ENCODE peak calls at places on chromosomes 2 and 18, in eight cellular contexts. G is Peyer's patch, N is heart left ventricle, F is psoas muscle, U is upper lobe of right lung, D is PC-3, E is BJ, P is endothelial cell of umbilical vein. L is an unnamed sample. For H3K27me3, the result is how much of the 10 kb centered on the place peaks cover.

GRCh38 chr2:96959406-96960110 is 26.8 kb downstream of the FAM178B start:
- DNase-seq in G (no peak), N (no peak), F (no peak), U (no peak), D (no peak), E (no peak), P (no peak), L (no peak)

GRCh38 chr18:40984856-40985255 is 970.2 kb upstream of the PIK3C3 start:
- DNase-seq in G (no peak), N (no peak), F (no peak), U (no peak), D (no peak), E (no peak), P (peak), L (no peak)

GRCh38 chr2:47918043-47918442 is 11.7 kb upstream of the FBXO11 start:
- DNase-seq in G (no peak), N (no peak), F (no peak), U (no peak), D (no peak), E (no peak), P (no peak), L (no peak)

GRCh38 chr2:179373826-179374225 is 109.2 kb upstream of the SESTD1 start:
- DNase-seq in G (no peak), N (no peak), F (no peak), U (no peak), D (no peak), E (no peak), P (no peak), L (no peak)

GRCh38 chr18:70536370-70537062 is 247.7 kb downstream of the SOCS6 start:
- DNase-seq in G (no peak), N (no peak), F (no peak), U (no peak), D (no peak), E (no peak), P (no peak), L (no peak)

GRCh38 chr2:128309341-128310093 is 9.2 kb downstream of the HS6ST1 start:
- DNase-seq in G (no peak), N (peak), F (peak), U (peak), D (no peak), E (no peak), P (no peak), L (peak)

GRCh38 chr2:201362396-201362795 is 5.3 kb upstream of the FLACC1 start:
- DNase-seq in G (no peak), N (no peak), F (no peak), U (no peak), D (peak), E (no peak), P (no peak), L (no peak)

GRCh38 chr18:11989966-11990380 is 8.7 kb downstream of the IMPA2 start:
- DNase-seq in G (no peak), N (no peak), F (peak), U (no peak), D (peak), E (no peak), P (no peak), L (no peak)

GRCh38 chr2:147492471-147492870 is 352.4 kb upstream of the ACVR2A start:
- DNase-seq in G (no peak), N (no peak), F (no peak), U (no peak), D (no peak), E (no peak), P (no peak), L (no peak)

GRCh38 chr2:33022989-33023731 is 76.4 kb downstream of the LTBP1 start:
- DNase-seq in G (no peak), N (no peak), F (no peak), U (no peak), D (peak), E (peak), P (peak), L (no peak)

GRCh38 chr2:191020742-191021381 is 6.9 kb upstream of the STAT1 start:
- DNase-seq in G (peak), N (peak), F (peak), U (no peak), D (peak), E (peak), P (no peak), L (no peak)

GRCh38 chr2:239394978-239395377 is 5.8 kb downstream of the HDAC4 start:
- DNase-seq in G (no peak), N (no peak), F (no peak), U (no peak), D (no peak), E (no peak), P (no peak), L (no peak)

GRCh38 chr2:239397856-239398470 is 2.9 kb downstream of the HDAC4 start:
- DNase-seq in G (no peak), N (no peak), F (no peak), U (peak), D (no peak), E (no peak), P (no peak), L (no peak)

GRCh38 chr2:239398536-239398935 is 2.3 kb downstream of the HDAC4 start:
- DNase-seq in G (no peak), N (no peak), F (no peak), U (peak), D (no peak), E (no peak), P (no peak), L (no peak)

GRCh38 chr2:239395524-239395923 is 5.3 kb downstream of the HDAC4 start:
- DNase-seq in G (no peak), N (no peak), F (no peak), U (peak), D (no peak), E (no peak), P (no peak), L (no peak)

GRCh38 chr2:239396881-239397681 is 3.7 kb downstream of the HDAC4 start:
- DNase-seq in G (no peak), N (no peak), F (no peak), U (peak), D (no peak), E (no peak), P (no peak), L (peak)
- TF ChIP-seq CTCF in G (no peak), N (peak), F (peak), U (no peak), D (no peak), E (no peak), P (no peak), L (no peak)

GRCh38 chr18:54829856-54830255 is 1.6 kb downstream of the RAB27B start:
- DNase-seq in G (no peak), N (no peak), F (no peak), U (no peak), D (peak), E (no peak), P (no peak), L (no peak)
- H3K4me3 ChIP-seq in G (no peak), N (no peak), F (no peak), U (peak), D (peak), E (no peak), P (no peak), L (peak)

DNA sequence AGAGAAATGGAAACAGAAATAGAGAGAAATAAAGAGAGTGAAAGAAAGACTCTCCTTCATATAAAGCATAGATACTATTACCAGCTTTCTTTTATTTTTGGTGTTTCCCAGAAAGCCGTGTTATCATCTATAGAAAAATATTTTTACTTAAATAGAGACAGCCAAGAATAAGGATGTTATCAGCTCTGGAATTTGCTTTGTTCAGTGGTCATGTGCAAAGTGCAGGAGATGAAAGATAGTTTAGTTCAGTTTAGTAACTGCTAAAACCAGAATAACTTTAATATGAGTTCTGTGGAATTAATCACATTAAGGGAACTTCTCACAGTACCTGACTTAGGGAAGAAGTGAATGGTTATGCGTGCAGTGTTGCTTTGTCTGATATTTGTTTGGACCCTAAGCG is 140.4 kb downstream of the CALCRL start:
- DNase-seq in G (no peak), N (no peak), F (no peak), U (no peak), D (no peak), E (no peak), P (peak), L (no peak)
- H3K27me3 ChIP-seq in G (under half), N (under half), F (under half), U (under half), D (under half), E (under half), P (under half), L (under half)

DNA sequence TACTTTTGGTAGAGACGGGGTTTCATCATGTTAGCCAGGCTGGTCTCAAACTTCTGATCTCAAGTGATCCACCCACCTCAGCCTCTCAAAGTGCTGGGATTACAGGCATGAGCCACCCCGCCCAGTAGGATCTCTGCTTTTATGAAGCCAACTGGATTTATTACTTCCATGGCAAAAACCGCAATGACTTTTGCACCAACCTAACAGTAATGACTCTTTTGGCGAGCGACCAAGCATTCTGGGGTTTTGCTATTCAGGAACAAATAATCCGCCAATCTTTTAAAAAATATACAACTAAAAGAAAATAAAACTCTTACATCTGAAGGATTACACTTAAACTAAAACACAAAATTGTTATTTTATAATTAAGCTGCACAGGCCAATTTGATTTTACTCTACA is 260.6 kb downstream of the ZEB2 start:
- DNase-seq in G (no peak), N (no peak), F (no peak), U (no peak), D (no peak), E (no peak), P (no peak), L (no peak)
- TF ChIP-seq CTCF in G (no peak), N (no peak), F (no peak), U (no peak), D (no peak), E (no peak), P (no peak), L (no peak)

GRCh38 chr2:215436705-215437570 is 1.1 kb upstream of the FN1 start:
- DNase-seq in G (no peak), N (peak), F (no peak), U (no peak), D (peak), E (no peak), P (peak), L (peak)

GRCh38 chr2:215432759-215433594 is 2.9 kb downstream of the FN1 start:
- DNase-seq in G (no peak), N (no peak), F (no peak), U (no peak), D (peak), E (no peak), P (peak), L (no peak)

GRCh38 chr2:215435809-215436704 is at the start of gene FN1:
- DNase-seq in G (peak), N (peak), F (peak), U (peak), D (peak), E (peak), P (peak), L (peak)

GRCh38 chr2:215435261-215435808 is 533 bp downstream of the FN1 start:
- DNase-seq in G (no peak), N (peak), F (peak), U (peak), D (peak), E (no peak), P (peak), L (peak)

DNA sequence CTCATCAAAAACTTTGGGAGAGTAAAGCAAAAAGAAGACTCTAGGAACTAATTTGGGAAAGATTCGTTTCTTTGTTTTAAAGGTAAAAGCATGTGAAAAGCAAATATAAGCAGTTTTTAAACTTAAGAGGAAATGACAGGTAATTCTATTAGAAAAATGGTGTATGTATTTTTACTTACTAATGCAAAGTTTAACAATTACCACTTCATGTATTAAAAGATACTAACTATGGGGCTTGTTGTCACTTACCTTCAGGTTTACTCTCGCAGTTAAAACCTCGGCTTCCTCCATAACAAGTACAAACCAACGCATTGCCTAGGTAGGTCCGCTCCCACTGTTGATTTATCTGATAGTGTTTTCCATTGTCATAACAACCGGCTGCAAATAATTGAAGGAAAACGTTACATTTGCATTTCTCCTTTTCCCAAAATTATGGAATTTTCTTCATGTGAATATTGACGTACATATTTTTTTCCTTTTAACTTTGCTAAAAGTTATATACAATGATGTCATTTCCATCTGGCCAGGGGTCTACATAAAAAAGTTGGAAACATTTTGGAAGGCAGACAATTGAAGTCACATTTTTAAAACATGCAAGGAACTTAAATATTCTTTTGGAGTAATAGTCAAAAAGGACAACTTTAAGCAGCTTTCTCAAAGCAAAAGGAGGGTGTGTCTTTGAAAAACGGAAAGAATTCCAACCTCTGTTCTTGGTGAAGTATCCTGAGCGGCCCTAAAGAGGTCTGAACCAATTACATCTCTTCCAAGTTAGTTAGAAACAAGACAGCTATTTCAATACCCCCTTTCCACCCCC is 1.2 kb downstream of the FN1 start:
- DNase-seq in G (no peak), N (no peak), F (no peak), U (no peak), D (peak), E (no peak), P (peak), L (no peak)
- H3K4me3 ChIP-seq in G (no peak), N (peak), F (peak), U (peak), D (peak), E (peak), P (peak), L (peak)

DNA sequence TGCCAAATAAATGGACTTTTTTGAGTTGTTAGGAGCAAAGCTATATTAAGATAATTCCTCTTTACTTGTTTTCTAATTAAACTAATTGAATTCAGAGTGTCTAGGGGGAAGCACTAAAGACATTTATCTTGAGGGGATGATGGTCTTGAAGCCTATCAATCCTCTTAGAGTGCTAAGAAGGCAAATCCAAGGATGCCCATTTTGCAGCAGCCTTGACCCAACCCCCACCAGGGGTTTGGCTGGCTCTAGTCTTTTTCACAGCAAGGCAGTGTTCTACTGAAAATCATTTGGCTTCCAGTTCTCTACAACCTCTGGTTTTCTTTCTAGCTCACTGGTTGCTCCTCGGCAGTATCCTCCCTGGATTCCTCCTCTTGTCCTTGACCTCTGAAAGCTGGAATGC is 6.5 kb upstream of the RAX start:
- DNase-seq in G (no peak), N (no peak), F (no peak), U (no peak), D (no peak), E (no peak), P (no peak), L (no peak)
- H3K27me3 ChIP-seq in G (under half), N (under half), F (under half), U (half or more), D (under half), E (under half), P (under half), L (half or more)

DNA sequence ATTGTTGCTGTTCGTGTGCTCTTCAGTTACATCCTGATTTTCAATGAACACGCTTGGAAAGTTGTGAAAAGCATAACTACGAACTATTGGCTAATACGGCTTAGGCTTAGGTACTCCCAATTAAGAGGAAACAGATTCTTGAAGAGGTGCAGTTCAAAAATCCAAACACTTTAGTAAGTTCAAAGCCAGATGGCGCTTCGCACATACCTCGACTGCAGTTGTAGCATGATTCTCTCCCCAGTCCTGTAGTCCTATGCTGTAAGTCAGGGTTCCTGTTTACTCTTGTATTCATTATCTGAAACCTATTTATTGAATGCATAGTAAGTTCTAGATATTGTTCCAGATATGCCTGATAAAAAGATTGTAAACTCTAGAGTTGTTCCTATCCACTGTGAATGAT is 165.2 kb downstream of the TRIB2 start:
- DNase-seq in G (no peak), N (no peak), F (no peak), U (no peak), D (no peak), E (no peak), P (no peak), L (no peak)
- TF ChIP-seq CTCF in G (no peak), N (no peak), F (no peak), U (no peak), D (no peak), E (peak), P (no peak), L (no peak)

DNA sequence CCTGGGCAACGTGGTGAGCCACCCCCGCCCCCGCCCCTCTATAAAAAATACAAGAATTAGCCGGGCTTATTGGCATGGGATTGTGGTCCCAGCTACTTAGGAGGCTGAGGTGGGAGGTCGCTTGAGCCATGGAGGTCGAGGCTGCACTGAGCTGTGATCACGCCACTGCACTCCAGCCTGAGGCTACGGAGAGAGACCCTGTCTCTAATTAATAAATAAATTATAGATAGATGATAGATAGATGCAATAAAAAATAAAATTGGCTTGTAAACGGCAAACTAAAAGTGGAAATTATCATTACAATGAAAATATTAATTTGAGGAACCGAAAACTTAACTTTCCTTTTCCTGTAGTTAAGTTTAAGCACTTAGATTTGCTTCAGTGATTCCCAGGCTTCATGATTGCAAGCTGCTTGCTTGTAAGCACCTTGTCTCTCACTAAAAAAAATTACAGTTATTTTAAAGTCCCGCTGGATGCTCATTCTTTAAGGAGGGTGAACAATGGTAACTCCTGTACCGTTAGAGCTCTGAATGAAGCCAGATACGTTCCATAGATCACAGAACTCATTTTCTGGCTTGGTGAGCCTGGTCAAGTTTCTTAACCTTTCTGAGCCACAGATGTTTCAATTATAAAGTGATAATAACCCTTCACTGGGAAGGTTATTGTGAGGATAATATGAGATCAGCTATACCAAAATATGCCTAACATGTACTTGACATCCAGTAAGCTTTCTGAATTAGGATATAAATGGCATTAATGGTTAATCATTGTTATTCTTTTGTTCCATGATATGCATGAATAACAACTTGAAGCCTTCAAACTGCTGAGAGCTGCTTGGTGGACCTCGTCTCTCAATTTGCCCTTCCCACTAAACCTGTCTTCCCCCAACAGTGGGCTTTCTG is 9.4 kb upstream of the NARS1 start:
- DNase-seq in G (no peak), N (no peak), F (no peak), U (no peak), D (no peak), E (no peak), P (no peak), L (no peak)
- H3K4me3 ChIP-seq in G (peak), N (peak), F (peak), U (peak), D (peak), E (peak), P (peak), L (peak)

DNA sequence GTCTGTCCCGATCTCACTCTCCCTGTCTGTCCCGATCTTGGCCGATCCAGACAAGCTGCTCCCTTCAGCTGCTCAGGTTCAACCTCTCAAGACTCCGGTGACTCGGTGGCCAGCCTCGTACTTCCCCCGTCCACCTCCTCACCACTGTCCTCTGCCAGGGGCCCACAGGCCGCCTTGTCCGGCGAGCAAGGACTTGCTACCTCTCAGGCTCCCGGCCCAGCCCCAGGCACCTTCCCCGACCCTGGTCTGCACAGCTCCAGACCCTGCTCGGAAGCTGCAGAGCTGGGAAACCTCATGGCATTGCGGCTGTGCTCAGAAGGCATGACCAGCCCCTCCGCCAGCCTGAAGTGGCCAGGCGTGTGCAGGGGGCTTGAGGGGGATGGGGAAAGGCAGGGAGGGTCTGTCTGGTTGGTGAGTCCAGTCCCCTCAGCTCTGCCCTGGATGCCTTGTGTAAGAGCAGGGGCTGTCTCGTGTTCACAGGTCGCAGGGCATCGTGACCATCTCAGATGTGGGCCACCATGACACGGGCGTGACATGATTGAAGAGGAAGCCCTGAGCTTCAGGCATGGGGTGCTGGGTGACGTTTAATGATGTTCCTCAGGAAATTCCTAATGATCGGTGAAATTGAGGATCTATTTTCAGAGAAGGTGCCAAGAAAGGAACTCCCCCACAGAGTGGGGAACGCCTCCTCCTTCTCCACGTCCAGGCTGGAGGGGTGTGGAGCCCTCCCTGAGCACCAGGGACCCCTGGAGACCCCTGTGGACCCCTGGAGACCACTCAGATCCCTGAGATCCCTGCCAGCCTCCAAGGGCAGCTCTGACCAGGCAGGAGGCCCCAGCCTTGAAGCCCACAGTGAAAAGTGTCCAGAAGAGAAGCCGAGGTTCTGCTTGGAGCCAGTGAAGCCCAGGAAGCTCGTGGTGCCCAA is 121.1 kb upstream of the CTDP1 start:
- DNase-seq in G (no peak), N (no peak), F (no peak), U (peak), D (no peak), E (no peak), P (no peak), L (peak)
- H3K27me3 ChIP-seq in G (under half), N (under half), F (under half), U (under half), D (under half), E (under half), P (under half), L (under half)

GRCh38 chr2:18455256-18455862 is 105.1 kb downstream of the RDH14 start:
- DNase-seq in G (no peak), N (no peak), F (peak), U (no peak), D (peak), E (peak), P (no peak), L (no peak)
- TF ChIP-seq CTCF in G (no peak), N (peak), F (peak), U (peak), D (peak), E (peak), P (no peak), L (no peak)

L was measured in lower lobe of right lung.